ENCODE peak calls at places on chromosomes 2 and 18, in six cellular contexts. G, H, D, I, N and C are unnamed samples.

GRCh38 chr18:48924621-48925601 is 25.9 kb downstream of the SMAD7 start:
- DNase-seq in D (peak; percentile 52), H (no peak), G (peak; percentile 53), I (no peak), N (no peak), C (no peak)

GRCh38 chr2:24613154-24613814 is 122.2 kb downstream of the NCOA1 start:
- DNase-seq in H (no peak), N (no peak), D (peak; percentile 82), I (no peak), G (no peak), C (no peak)

GRCh38 chr2:17791121-17791902 is 24.9 kb upstream of the MSGN1 start:
- DNase-seq in D (no peak), H (no peak), N (peak; percentile 78), G (no peak), I (peak; percentile 56), C (peak; percentile 88)

GRCh38 chr2:239145106-239145505 is 255.7 kb downstream of the HDAC4 start:
- DNase-seq in I (no peak), G (no peak), N (no peak), H (no peak), D (peak; percentile 63), C (no peak)

GRCh38 chr2:64998658-64999061 is 9.5 kb downstream of the SLC1A4 start:
- DNase-seq in D (no peak), H (no peak), N (no peak), G (no peak), I (peak; percentile 46), C (peak; percentile 81)

GRCh38 chr2:226424971-226425370 is 374.6 kb downstream of the IRS1 start:
- DNase-seq in D (peak; percentile 47), N (no peak), H (no peak), G (no peak), I (no peak), C (no peak)

GRCh38 chr18:49562481-49563129 is 748 bp downstream of the LIPG start:
- DNase-seq in I (no peak), D (peak; percentile 77), N (no peak), H (no peak), G (no peak), C (no peak)

GRCh38 chr18:75162467-75162866 is 46.5 kb downstream of the PTGR3 start:
- DNase-seq in N (peak; percentile 35), G (no peak), H (no peak), D (peak; percentile 16), I (peak; percentile 28), C (peak; percentile 47)

GRCh38 chr18:77557030-77557429 is 307.4 kb downstream of the GALR1 start:
- DNase-seq in H (no peak), G (no peak), N (no peak), I (no peak), D (peak; percentile 69), C (no peak)

GRCh38 chr18:77559274-77559910 is 309.7 kb downstream of the GALR1 start:
- DNase-seq in G (no peak), N (no peak), I (no peak), H (no peak), D (no peak), C (no peak)

GRCh38 chr18:77560334-77560970 is 310.8 kb downstream of the GALR1 start:
- DNase-seq in N (no peak), H (no peak), G (no peak), D (no peak), I (peak; percentile 90), C (no peak)
- H3K4me3 ChIP-seq in N (no peak overlapping the region), H (no peak overlapping the region), G (no peak overlapping the region), D (no peak overlapping the region), I (no peak overlapping the region), C (no peak overlapping the region)

GRCh38 chr2:221425353-221425752 is 146.8 kb downstream of the EPHA4 start:
- DNase-seq in D (no peak), G (no peak), N (no peak), H (no peak), I (no peak), C (no peak)
- H3K4me3 ChIP-seq in D (no peak overlapping the region), G (no peak overlapping the region), N (no peak overlapping the region), H (no peak overlapping the region), I (no peak overlapping the region), C (no peak overlapping the region)

DNA sequence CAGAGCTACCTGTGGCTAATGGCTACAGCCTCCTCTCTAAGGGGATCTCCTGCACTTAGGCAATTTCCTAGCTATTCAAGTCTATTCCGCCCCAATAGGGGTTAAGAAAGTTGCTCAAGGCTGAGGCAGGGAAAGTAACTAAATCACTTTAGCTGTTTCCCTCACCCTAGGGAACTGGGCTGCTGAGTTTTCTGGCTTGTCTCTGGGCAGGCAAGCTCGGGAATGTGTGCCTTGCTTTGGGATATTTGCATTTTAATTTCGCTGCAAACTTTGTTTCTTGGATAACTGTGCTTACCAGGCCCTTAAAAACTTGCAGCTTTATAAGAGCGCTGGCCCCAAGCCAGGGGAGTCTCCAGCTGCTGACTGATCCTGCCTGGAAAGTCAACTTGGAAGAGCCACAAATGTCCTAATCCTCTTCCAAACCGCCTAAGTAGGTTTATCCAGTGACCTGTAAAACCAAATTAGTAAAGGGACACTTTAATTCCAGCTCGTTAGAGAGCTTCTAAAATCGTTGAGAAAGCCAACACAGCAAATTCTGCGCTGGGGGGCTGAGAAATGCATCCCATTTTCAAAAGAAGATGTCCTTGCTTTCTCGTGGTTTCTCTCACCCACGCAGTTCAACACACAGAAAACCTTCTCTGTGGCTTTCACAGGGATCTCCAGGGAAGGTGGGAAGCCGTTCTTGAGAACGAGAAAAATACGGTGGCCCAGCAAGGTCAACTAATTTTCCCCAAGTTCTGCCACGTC is 59.5 kb upstream of the SP3 start:
- DNase-seq in H (no peak), I (peak; percentile 76), N (peak; percentile 86), G (peak; percentile 77), D (no peak), C (peak; percentile 85)
- H3K4me3 ChIP-seq in H (no peak overlapping the region), I (no peak overlapping the region), N (no peak overlapping the region), G (no peak overlapping the region), D (peak overlapping the region; percentile 6), C (peak overlapping the region; percentile 74)

DNA sequence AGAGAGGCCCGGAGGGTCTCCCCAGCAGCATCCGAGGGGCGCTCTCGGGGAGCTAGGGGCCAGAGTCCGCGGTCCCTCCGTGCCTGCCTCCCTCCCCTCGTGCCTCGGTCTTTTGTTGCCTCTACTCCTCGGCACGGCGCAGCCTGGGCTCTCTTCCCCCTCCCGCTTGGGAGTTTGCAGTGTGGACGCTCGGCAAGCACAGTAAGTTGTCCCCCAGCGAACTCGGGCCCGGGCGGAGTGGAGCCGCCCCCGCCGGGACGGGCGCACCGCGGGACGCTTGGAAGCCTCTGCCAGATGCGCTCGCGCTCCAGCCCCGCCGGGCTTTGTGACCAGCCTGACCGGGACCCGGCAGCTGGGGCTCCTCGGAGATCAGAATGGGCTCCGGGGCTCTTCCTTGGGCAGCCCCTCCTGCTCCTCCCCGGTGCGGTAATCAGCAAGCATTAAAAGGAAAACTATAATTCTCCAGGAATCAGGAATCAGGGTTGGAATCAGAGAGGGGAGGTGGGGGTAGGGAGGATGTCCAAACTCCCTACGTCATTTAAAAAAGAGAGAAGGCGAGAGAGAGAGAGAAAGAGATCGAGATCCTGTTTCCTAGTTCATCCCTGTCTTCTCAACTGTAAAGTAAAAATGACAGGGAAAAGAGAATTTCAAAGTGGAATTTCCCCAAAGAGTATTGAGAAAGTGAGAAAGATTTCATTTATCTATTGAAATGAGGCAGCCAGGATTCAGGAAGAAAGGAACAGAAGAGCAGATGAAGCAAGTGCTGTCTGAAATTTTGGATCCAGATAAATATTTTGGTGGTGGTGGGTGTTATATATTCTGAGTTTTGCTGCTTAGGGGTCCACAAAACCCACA is 791 bp upstream of the TMEM200C start:
- DNase-seq in I (no peak), D (peak; percentile 85), H (no peak), G (peak; percentile 50), N (peak; percentile 16), C (peak; percentile 32)
- H3K4me3 ChIP-seq in I (peak overlapping the region; percentile 42), D (peak overlapping the region; percentile 86), H (peak overlapping the region; percentile 61), G (peak overlapping the region; percentile 53), N (peak overlapping the region; percentile 70), C (peak overlapping the region; percentile 69)

DNA sequence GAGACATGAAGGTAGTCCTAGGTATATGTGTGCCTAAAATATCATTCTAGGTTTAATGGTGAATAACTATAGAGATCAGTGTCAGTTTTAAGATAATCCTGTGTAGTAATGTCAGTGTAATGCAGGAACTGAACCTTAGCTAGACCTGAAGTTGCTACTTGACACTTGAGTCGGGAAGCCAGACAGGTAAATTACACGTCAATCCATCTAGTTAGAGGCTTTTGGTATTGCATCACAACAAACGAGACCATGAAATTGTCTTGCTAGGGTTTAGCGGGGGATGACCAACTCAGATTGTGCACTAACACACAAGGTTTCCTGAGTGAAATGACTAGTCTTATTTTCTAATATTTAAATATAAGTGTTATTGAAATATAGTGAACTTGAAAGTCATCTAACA is 2.0 kb downstream of the YPEL5 start:
- DNase-seq in H (no peak), D (peak; percentile 47), I (no peak), N (no peak), G (no peak), C (no peak)
- H3K4me3 ChIP-seq in H (peak overlapping the region; percentile 98), D (peak overlapping the region; percentile 95), I (no peak overlapping the region), N (no peak overlapping the region), G (no peak overlapping the region), C (peak overlapping the region; percentile 92)

GRCh38 chr2:179886-180285 is 83.9 kb downstream of the SH3YL1 start:
- DNase-seq in I (no peak), D (no peak), H (no peak), G (no peak), N (no peak), C (no peak)

GRCh38 chr2:180311-180710 is 83.5 kb downstream of the SH3YL1 start:
- DNase-seq in D (no peak), N (no peak), G (no peak), I (no peak), H (no peak), C (no peak)

GRCh38 chr2:185221-185620 is 78.6 kb downstream of the SH3YL1 start:
- DNase-seq in N (no peak), H (no peak), D (no peak), G (no peak), I (no peak), C (no peak)

GRCh38 chr2:184695-185094 is 79.1 kb downstream of the SH3YL1 start:
- DNase-seq in G (no peak), I (no peak), D (no peak), N (no peak), H (no peak), C (no peak)

DNA sequence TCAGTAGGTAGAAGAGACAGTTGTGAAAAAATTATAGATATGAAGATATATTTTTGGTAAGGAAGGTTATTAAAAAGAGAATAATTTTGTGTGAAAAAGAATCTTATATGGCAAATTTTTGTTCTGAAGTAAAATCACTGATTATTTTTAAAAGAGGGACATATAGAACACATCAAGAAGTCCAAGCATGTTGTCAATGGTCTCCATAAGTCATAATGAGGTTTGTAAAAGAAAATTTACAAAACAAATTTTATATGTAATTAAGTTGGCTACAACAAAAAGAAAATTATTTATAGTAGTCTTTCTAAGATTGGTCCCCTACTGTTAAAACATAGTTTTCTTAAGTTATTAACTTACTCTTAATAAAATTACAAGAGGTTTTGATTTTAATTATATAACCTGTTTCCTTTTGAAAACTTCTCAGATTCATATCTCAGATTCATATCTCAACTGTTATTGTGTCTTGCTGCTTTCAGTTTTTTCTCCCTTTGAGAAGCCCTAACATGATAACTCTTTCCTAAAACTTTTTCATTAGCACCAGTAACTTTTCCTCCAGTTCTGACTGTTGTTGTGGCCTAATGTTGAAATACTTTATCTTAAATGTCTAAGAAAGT is 81.2 kb downstream of the SH3YL1 start:
- DNase-seq in D (no peak), H (no peak), G (no peak), I (no peak), N (no peak), C (no peak)
- H3K4me3 ChIP-seq in D (peak overlapping the region; percentile 55), H (no peak overlapping the region), G (no peak overlapping the region), I (no peak overlapping the region), N (no peak overlapping the region), C (no peak overlapping the region)